ENCODE peak calls at places on chromosomes 12 and 14, in four cellular contexts. E is LNCaP clone FGC, A is OCI-M1, C is nucleus accumbens. M is an unnamed sample.
A peak's percentile ranks its signal among the peaks of the same experiment; 100 is the strongest.

GRCh38 chr14:95787941-95788340 is 74.0 kb upstream of the TCL1A start:
- DNase-seq in E (no peak), A (no peak), C (no peak), M (no peak)

GRCh38 chr14:95647926-95648325 is 38.3 kb upstream of the TCL1B start:
- DNase-seq in A (no peak), E (no peak), C (no peak), M (no peak)

GRCh38 chr12:4809013-4809448 is 88.8 kb downstream of the GALNT8 start:
- DNase-seq in C (peak; percentile 17), A (no peak), E (no peak), M (no peak)

GRCh38 chr12:52050116-52050770 is 999 bp upstream of the NR4A1 start:
- DNase-seq in A (no peak), C (no peak), E (no peak), M (peak; percentile 68)

GRCh38 chr14:22147716-22148115 is 441.3 kb downstream of the DAD1 start:
- DNase-seq in E (no peak), C (no peak), A (peak; percentile 15), M (no peak)

GRCh38 chr12:108560321-108560721 is 652 bp downstream of the SART3 start:
- DNase-seq in C (no peak), E (no peak), A (peak; percentile 69), M (peak; percentile 45)

GRCh38 chr12:12331244-12331771 is 18.7 kb downstream of the MANSC1 start:
- DNase-seq in C (no peak), E (no peak), A (no peak), M (no peak)

GRCh38 chr12:20653871-20654270 is 41.3 kb upstream of the SLCO1C1 start:
- DNase-seq in E (no peak), C (no peak), A (no peak), M (no peak)

GRCh38 chr12:51202650-51203198 is 15.1 kb downstream of the POU6F1 start:
- DNase-seq in C (no peak), E (no peak), A (no peak), M (no peak)